ENCODE peak calls at places on chromosomes 5 and 9, in seven cellular contexts. P is colonic mucosa, T is hepatocyte, X is brain microvascular endothelial cell, B is IMR-90, R is mesenchymal stem cell, G is thoracic aorta. V is an unnamed sample.

GRCh38 chr5:170427672-170428236 is 38.6 kb upstream of the KCNMB1 start:
- DNase-seq in T (peak), B (no peak), X (no peak), R (peak), P (no peak), G (no peak), V (no peak)

GRCh38 chr5:79074641-79075040 is 5.1 kb downstream of the BHMT2 start:
- DNase-seq in G (no peak), P (no peak), B (peak), T (no peak), X (peak), R (peak), V (peak)

GRCh38 chr5:178831049-178831448 is 28.7 kb upstream of the ZNF354B start:
- DNase-seq in X (no peak), B (no peak), R (no peak), T (no peak), P (no peak), G (no peak), V (no peak)

GRCh38 chr9:111994831-111995458 is 98.3 kb downstream of the UGCG start:
- DNase-seq in B (no peak), G (no peak), T (peak), P (no peak), X (no peak), R (no peak), V (no peak)

GRCh38 chr5:132221781-132222648 is 5.6 kb downstream of the P4HA2 start:
- DNase-seq in P (peak), X (no peak), B (peak), T (peak), R (no peak), G (peak), V (peak)

GRCh38 chr9:87562062-87562461 is 64.4 kb downstream of the DAPK1 start:
- DNase-seq in P (no peak), B (no peak), X (no peak), R (no peak), G (no peak), T (no peak), V (no peak)

GRCh38 chr5:148805323-148806290 is 20.8 kb upstream of the ADRB2 start:
- DNase-seq in B (peak), R (peak), X (no peak), T (no peak), G (no peak), P (no peak), V (no peak)

GRCh38 chr5:77102549-77102948 is 15.5 kb upstream of the ZBED3 start:
- DNase-seq in B (no peak), G (no peak), P (no peak), T (no peak), X (no peak), R (no peak), V (no peak)

GRCh38 chr5:106134549-106134948 is 1536.2 kb downstream of the EFNA5 start:
- DNase-seq in R (no peak), P (no peak), G (no peak), T (no peak), X (no peak), B (no peak), V (no peak)

GRCh38 chr9:125659954-125660353 is 47.1 kb downstream of the MAPKAP1 start:
- DNase-seq in R (peak), X (peak), P (no peak), G (no peak), B (peak), T (no peak), V (peak)

GRCh38 chr5:170552486-170553122 is 48.8 kb downstream of the KCNIP1 start:
- DNase-seq in G (no peak), R (peak), P (peak), B (peak), T (peak), X (peak), V (peak)

GRCh38 chr9:33465596-33466564 is 7.8 kb downstream of the NOL6 start:
- DNase-seq in X (no peak), R (no peak), P (no peak), B (no peak), T (no peak), G (no peak), V (no peak)

GRCh38 chr9:29285818-29286217 is 1712.5 kb upstream of the C9orf72 start:
- DNase-seq in T (no peak), G (no peak), R (no peak), X (no peak), B (no peak), P (no peak), V (no peak)

GRCh38 chr5:921456-921855 is 28.8 kb downstream of the TRIP13 start:
- DNase-seq in G (no peak), T (no peak), P (no peak), X (no peak), R (no peak), B (no peak), V (no peak)

GRCh38 chr5:10707198-10708187 is 53.5 kb downstream of the DAP start:
- DNase-seq in X (no peak), G (no peak), T (no peak), R (no peak), B (peak), P (no peak), V (peak)

GRCh38 chr9:131449276-131449675 is 53.4 kb upstream of the POMT1 start:
- DNase-seq in G (no peak), T (no peak), X (no peak), R (no peak), B (no peak), P (no peak), V (no peak)

GRCh38 chr9:80648336-80648735 is 1041.0 kb downstream of the TLE1 start:
- DNase-seq in G (no peak), R (peak), X (peak), B (peak), T (no peak), P (no peak), V (peak)

GRCh38 chr5:54792611-54793404 is 192.6 kb downstream of the ESM1 start:
- DNase-seq in B (peak), G (peak), R (no peak), T (no peak), X (no peak), P (no peak), V (peak)

GRCh38 chr9:132698989-132699388 is 28.7 kb downstream of the GTF3C4 start:
- DNase-seq in P (peak), G (no peak), T (no peak), B (no peak), R (no peak), X (no peak), V (no peak)

GRCh38 chr9:21294325-21294724 is 10.8 kb downstream of the IFNA5 start:
- DNase-seq in X (peak), R (peak), P (no peak), T (peak), G (no peak), B (peak), V (no peak)

GRCh38 chr5:22901885-22902284 is 48.7 kb upstream of the CDH12 start:
- DNase-seq in B (no peak), P (no peak), X (no peak), G (no peak), R (no peak), T (no peak), V (no peak)

GRCh38 chr9:105157178-105157583 is 87.3 kb upstream of the SLC44A1 start:
- DNase-seq in X (peak), T (peak), G (no peak), R (peak), B (peak), P (peak), V (peak)

GRCh38 chr5:151251001-151251551 is 1.9 kb upstream of the GM2A start:
- DNase-seq in B (no peak), T (no peak), P (peak), G (no peak), X (no peak), R (no peak), V (no peak)

GRCh38 chr5:122901346-122901745 is 55.9 kb downstream of the SNX24 start:
- DNase-seq in P (no peak), T (no peak), G (no peak), B (no peak), X (no peak), R (no peak), V (no peak)

GRCh38 chr9:113851860-113852259 is 24.2 kb upstream of the ZNF618 start:
- DNase-seq in T (no peak), P (no peak), G (no peak), R (no peak), B (no peak), X (no peak), V (no peak)

GRCh38 chr5:175250426-175250825 is 193.6 kb downstream of the DRD1 start:
- DNase-seq in B (no peak), P (no peak), R (no peak), T (no peak), G (no peak), X (no peak), V (no peak)

GRCh38 chr5:107885601-107886000 is 214.9 kb upstream of the EFNA5 start:
- DNase-seq in X (no peak), G (no peak), R (no peak), P (no peak), B (no peak), T (no peak), V (no peak)

GRCh38 chr5:107887181-107887580 is 216.4 kb upstream of the EFNA5 start:
- DNase-seq in B (no peak), X (no peak), R (no peak), P (no peak), T (no peak), G (no peak), V (no peak)

GRCh38 chr5:107889387-107889786 is 218.7 kb upstream of the EFNA5 start:
- DNase-seq in P (no peak), B (peak), G (no peak), T (no peak), R (peak), X (no peak), V (no peak)

GRCh38 chr5:107887587-107887986 is 216.8 kb upstream of the EFNA5 start:
- DNase-seq in G (no peak), P (peak), X (no peak), B (no peak), R (no peak), T (no peak), V (no peak)

GRCh38 chr5:107888541-107888940 is 217.8 kb upstream of the EFNA5 start:
- DNase-seq in G (no peak), R (no peak), T (no peak), B (no peak), X (no peak), P (no peak), V (no peak)
- H3K4me3 ChIP-seq in G (no peak), R (no peak), T (no peak), B (no peak), X (no peak), P (no peak), V (no peak)

DNA sequence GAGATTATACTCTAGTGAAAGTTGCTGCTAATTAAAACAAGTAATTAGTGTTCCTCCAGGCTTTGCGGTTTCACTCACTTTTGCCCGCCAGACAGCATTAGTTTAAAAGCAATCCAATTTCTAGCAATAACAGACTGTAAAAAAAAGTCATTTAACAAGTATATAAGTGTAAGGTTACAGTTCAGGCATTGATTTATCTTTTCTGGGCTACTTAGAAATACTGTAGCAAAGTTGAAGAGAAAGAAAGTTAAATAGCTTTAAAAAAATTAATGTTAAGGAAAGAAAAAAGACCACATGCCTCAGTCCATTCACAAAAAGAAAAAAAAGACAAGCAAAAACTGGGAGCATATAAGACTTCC is 904.2 kb downstream of the NR2F1-AS1 start:
- DNase-seq in P (no peak), T (no peak), G (no peak), X (no peak), B (no peak), R (no peak), V (no peak)
- H3K4me3 ChIP-seq in P (no peak), T (no peak), G (no peak), X (no peak), B (no peak), R (no peak), V (no peak)

GRCh38 chr9:91995000-91995399 is 45.0 kb upstream of the ROR2 start:
- DNase-seq in R (no peak), T (no peak), G (no peak), P (no peak), X (no peak), B (no peak), V (no peak)

GRCh38 chr9:91992636-91993035 is 42.6 kb upstream of the ROR2 start:
- DNase-seq in G (no peak), R (no peak), X (peak), B (peak), P (no peak), T (peak), V (peak)

GRCh38 chr9:91994422-91994821 is 44.4 kb upstream of the ROR2 start:
- DNase-seq in T (peak), P (no peak), X (no peak), G (no peak), R (no peak), B (no peak), V (no peak)

GRCh38 chr9:91986248-91986647 is 36.2 kb upstream of the ROR2 start:
- DNase-seq in G (no peak), P (no peak), R (no peak), T (no peak), X (no peak), B (peak), V (peak)

DNA sequence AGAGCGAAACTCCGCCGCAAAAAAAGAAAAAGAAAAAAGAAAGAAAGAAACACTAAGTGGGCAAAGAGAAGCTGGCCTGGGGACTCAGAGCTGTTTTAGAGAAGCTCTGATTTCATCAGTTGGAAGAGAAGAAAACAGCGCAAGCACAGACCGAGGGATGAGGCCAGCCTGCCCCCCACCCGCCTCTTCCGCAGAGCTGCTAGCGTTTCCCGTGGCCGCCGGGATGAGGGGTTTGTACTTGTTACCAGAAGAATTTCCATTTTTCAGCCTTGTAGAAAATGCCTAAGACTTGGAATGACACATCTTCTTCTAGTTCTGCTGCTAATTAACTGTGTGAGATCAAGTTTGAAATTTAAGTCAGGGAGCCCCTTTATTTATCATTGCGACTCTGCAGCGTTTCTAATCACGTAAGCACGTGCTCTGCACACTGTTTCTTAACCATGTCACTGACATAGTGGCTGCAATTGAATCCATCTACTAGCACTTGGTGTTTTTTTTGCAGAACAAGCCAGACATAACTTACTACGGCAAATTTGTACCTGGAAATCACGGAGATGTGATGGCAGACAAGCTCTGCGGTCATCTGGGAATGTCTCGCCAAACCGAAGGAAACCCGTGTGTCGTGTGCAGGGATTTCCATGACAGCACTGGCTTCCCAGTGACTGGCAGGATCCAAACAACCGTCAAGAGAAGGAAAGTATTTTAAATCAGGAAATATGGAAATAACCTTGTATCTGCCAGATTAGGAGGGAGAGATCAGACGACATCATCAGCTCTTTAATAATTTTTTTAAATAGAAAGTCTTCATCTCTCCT is 41.8 kb upstream of the ROR2 start:
- DNase-seq in P (no peak), X (no peak), B (no peak), G (no peak), R (no peak), T (peak), V (peak)
- H3K4me3 ChIP-seq in P (no peak), X (no peak), B (no peak), G (no peak), R (peak), T (no peak), V (peak)

GRCh38 chr9:3898371-3899218 is 372.8 kb upstream of the RFX3 start:
- DNase-seq in R (peak), X (no peak), B (no peak), T (no peak), G (no peak), P (no peak), V (no peak)
- H3K4me3 ChIP-seq in R (no peak), X (no peak), B (no peak), T (no peak), G (no peak), P (no peak), V (no peak)

GRCh38 chr5:157182143-157182757 is 1.6 kb downstream of the ITK start:
- DNase-seq in P (no peak), R (no peak), B (no peak), X (no peak), G (no peak), T (no peak), V (no peak)
- H3K4me3 ChIP-seq in P (no peak), R (no peak), B (no peak), X (no peak), G (peak), T (no peak), V (no peak)

GRCh38 chr5:14254686-14255085 is 111.5 kb downstream of the TRIO start:
- DNase-seq in B (no peak), T (no peak), P (no peak), X (no peak), R (no peak), G (no peak), V (no peak)

GRCh38 chr5:14256756-14257393 is 113.7 kb downstream of the TRIO start:
- DNase-seq in B (no peak), T (no peak), P (no peak), R (no peak), X (no peak), G (no peak), V (no peak)

GRCh38 chr5:14257995-14258403 is 114.9 kb downstream of the TRIO start:
- DNase-seq in R (no peak), P (no peak), G (no peak), T (no peak), B (no peak), X (no peak), V (no peak)

GRCh38 chr5:14258840-14259239 is 115.7 kb downstream of the TRIO start:
- DNase-seq in X (no peak), B (no peak), G (no peak), R (peak), T (no peak), P (no peak), V (no peak)

DNA sequence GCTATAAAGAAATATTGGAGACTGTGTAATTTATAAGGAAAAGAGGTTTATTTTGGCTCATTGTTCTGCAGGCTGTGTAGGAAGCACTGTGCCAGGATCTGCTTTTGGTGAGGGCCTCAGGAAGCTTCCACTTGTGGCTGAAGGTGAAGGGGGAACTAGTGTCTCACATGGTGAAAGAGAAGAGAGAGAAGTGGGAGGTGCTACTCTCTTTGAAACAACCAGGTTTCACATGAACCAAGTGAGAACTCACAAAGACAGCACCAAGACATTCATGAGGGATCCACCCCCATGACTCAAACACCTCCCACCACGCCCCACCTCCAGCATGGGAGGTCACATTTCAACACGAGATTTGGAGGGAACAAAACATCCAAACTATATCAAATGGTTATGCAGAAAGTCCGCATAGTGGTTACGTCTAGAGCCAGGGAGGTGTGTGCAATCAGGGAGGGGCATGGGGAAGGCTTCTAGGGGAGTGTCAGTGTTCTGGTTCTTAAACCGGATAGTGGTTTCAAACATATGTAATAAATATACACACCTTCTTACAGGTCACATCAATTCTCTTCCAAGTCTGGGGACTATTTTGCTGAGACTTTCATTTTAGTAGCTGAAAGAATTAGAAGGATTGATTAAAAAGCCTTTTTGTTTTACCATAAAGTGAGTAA is 113.0 kb downstream of the TRIO start:
- DNase-seq in B (no peak), T (no peak), R (no peak), P (no peak), G (no peak), X (no peak), V (no peak)
- H3K4me3 ChIP-seq in B (no peak), T (no peak), R (peak), P (no peak), G (no peak), X (no peak), V (no peak)

GRCh38 chr9:94997727-94998126 is 271.2 kb downstream of the AOPEP start:
- DNase-seq in T (no peak), R (no peak), G (no peak), X (no peak), P (no peak), B (no peak), V (no peak)

GRCh38 chr9:95003694-95004451 is 277.4 kb downstream of the AOPEP start:
- DNase-seq in X (peak), B (peak), T (peak), P (peak), R (peak), G (no peak), V (peak)

GRCh38 chr9:94999832-95000231 is 273.3 kb downstream of the AOPEP start:
- DNase-seq in B (no peak), X (no peak), P (no peak), R (no peak), G (no peak), T (no peak), V (no peak)

GRCh38 chr9:95001720-95002119 is 275.2 kb downstream of the AOPEP start:
- DNase-seq in B (no peak), X (no peak), T (no peak), P (no peak), R (no peak), G (no peak), V (no peak)

GRCh38 chr9:95000821-95001220 is 274.3 kb downstream of the AOPEP start:
- DNase-seq in R (no peak), G (no peak), B (no peak), T (no peak), X (no peak), P (no peak), V (no peak)
- H3K4me3 ChIP-seq in R (no peak), G (peak), B (no peak), T (no peak), X (no peak), P (no peak), V (no peak)

GRCh38 chr5:88729476-88730182 is 153.4 kb downstream of the MEF2C start:
- DNase-seq in G (no peak), P (peak), B (peak), X (peak), T (peak), R (peak), V (peak)

GRCh38 chr5:88734983-88735382 is 148.0 kb downstream of the MEF2C start:
- DNase-seq in T (no peak), B (no peak), R (no peak), P (no peak), G (no peak), X (no peak), V (no peak)

GRCh38 chr5:88732862-88733261 is 150.1 kb downstream of the MEF2C start:
- DNase-seq in G (no peak), B (no peak), T (no peak), R (no peak), X (no peak), P (no peak), V (no peak)

GRCh38 chr5:88734191-88734640 is 148.8 kb downstream of the MEF2C start:
- DNase-seq in R (no peak), P (no peak), X (no peak), G (no peak), B (no peak), T (no peak), V (no peak)

GRCh38 chr5:88732181-88732633 is 150.8 kb downstream of the MEF2C start:
- DNase-seq in T (no peak), R (peak), P (no peak), G (peak), B (no peak), X (peak), V (peak)
- H3K4me3 ChIP-seq in T (no peak), R (no peak), P (no peak), G (peak), B (no peak), X (no peak), V (peak)